ENCODE peak calls at places on chromosomes 16 and 17, in eight cellular contexts. Q is transverse colon, M is prostate gland, Z is SK-N-SH, F is stomach, D is HCT116, V is sigmoid colon, A is spleen. Y is an unnamed sample.

GRCh38 chr17:51000835-51001638 is 119.6 kb downstream of the SPAG9 start:
- DNase-seq in Q (no peak), M (peak), Z (peak), F (no peak), D (peak), V (no peak), A (no peak), Y (peak)

GRCh38 chr16:83727751-83728352 is 79.9 kb upstream of the HSBP1 start:
- DNase-seq in Q (no peak), M (no peak), Z (no peak), F (no peak), D (no peak), V (no peak), A (no peak), Y (no peak)

GRCh38 chr16:11127610-11128195 is 128.3 kb downstream of the SOCS1 start:
- DNase-seq in Q (no peak), M (no peak), Z (no peak), F (no peak), D (no peak), V (no peak), A (no peak), Y (no peak)

GRCh38 chr16:50025544-50025931 is 513 bp downstream of the CNEP1R1 start:
- DNase-seq in Q (peak), M (no peak), Z (no peak), F (no peak), D (no peak), V (no peak), A (no peak), Y (peak)

GRCh38 chr17:61955621-61956020 is 27.8 kb upstream of the INTS2 start:
- DNase-seq in Q (no peak), M (no peak), Z (no peak), F (no peak), D (no peak), V (no peak), A (no peak), Y (no peak)

GRCh38 chr16:648071-648785 is 937 bp upstream of the WDR90 start:
- DNase-seq in Q (peak), M (peak), Z (peak), F (peak), D (no peak), V (no peak), A (no peak), Y (peak)

GRCh38 chr16:4780235-4780634 is 7.9 kb downstream of the SEPTIN12 start:
- DNase-seq in Q (no peak), M (no peak), Z (no peak), F (no peak), D (no peak), V (no peak), A (no peak), Y (no peak)

GRCh38 chr17:48647103-48647963 is 21.2 kb upstream of the HOXB9 start:
- DNase-seq in Q (peak), M (no peak), Z (peak), F (no peak), D (no peak), V (no peak), A (no peak), Y (no peak)

GRCh38 chr17:14840616-14841231 is 424.4 kb downstream of the PMP22 start:
- DNase-seq in Q (no peak), M (no peak), Z (no peak), F (no peak), D (no peak), V (no peak), A (no peak), Y (no peak)

DNA sequence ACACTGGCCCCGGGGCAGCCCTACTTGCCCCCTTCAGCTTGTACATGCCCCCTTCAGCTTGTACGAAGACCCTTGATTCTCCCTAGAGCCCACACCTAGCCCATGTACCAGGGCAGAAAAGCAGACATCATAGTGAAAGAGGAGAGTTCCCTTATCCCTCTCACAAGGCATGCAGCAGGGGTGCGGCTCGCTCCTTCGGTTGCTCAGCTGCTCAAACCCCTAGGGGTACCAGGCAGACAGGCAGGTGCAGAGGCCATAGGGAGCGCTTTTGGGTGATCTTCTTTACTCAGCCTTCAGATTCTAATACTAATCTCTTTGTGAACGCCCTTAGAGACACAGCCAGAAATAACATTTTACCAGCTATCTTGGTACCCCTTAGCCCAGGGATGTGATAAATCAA is 286.3 kb downstream of the NPIPA8 start:
- DNase-seq in Q (no peak), M (no peak), Z (no peak), F (no peak), D (no peak), V (no peak), A (no peak), Y (no peak)
- TF ChIP-seq POLR2AphosphoS5 in Q (no peak), M (no peak), Z (no peak), F (no peak), D (no peak), V (no peak), A (no peak), Y (no peak)

GRCh38 chr16:69926241-69926640 is 24.9 kb upstream of the CLEC18A start:
- DNase-seq in Q (no peak), M (no peak), Z (no peak), F (no peak), D (no peak), V (no peak), A (no peak), Y (no peak)

GRCh38 chr16:69924041-69924775 is 26.9 kb upstream of the CLEC18A start:
- DNase-seq in Q (no peak), M (no peak), Z (no peak), F (no peak), D (no peak), V (no peak), A (no peak), Y (no peak)

GRCh38 chr16:69927056-69927757 is 23.9 kb upstream of the CLEC18A start:
- DNase-seq in Q (no peak), M (no peak), Z (no peak), F (no peak), D (no peak), V (peak), A (no peak), Y (no peak)

GRCh38 chr16:69925311-69925710 is 25.8 kb upstream of the CLEC18A start:
- DNase-seq in Q (no peak), M (no peak), Z (no peak), F (no peak), D (no peak), V (no peak), A (no peak), Y (no peak)

DNA sequence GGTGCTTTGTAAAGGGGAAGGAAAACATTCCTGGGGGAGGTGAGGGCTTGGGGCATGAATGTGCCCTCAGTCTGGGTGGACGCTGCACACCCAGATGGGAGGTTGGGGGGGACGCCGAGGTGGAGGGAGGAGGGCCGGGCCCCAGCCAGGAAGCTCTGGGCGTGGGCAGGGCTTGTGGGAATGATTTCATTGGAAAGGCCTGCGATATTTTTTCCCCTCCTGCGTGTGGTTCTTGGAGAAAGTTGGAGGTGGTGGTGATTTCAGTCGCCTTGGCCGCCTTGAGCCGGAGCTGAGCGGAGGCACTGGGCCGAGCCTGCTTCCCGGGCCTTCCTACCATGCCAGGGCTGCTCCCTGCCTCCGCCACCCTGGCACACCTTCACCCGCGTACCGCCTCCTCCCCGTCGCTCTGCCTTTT is 26.4 kb upstream of the CLEC18A start:
- DNase-seq in Q (no peak), M (no peak), Z (no peak), F (no peak), D (no peak), V (peak), A (no peak), Y (no peak)
- TF ChIP-seq POLR2AphosphoS5 in Q (no peak), M (no peak), Z (no peak), F (no peak), D (no peak), V (no peak), A (peak), Y (no peak)

DNA sequence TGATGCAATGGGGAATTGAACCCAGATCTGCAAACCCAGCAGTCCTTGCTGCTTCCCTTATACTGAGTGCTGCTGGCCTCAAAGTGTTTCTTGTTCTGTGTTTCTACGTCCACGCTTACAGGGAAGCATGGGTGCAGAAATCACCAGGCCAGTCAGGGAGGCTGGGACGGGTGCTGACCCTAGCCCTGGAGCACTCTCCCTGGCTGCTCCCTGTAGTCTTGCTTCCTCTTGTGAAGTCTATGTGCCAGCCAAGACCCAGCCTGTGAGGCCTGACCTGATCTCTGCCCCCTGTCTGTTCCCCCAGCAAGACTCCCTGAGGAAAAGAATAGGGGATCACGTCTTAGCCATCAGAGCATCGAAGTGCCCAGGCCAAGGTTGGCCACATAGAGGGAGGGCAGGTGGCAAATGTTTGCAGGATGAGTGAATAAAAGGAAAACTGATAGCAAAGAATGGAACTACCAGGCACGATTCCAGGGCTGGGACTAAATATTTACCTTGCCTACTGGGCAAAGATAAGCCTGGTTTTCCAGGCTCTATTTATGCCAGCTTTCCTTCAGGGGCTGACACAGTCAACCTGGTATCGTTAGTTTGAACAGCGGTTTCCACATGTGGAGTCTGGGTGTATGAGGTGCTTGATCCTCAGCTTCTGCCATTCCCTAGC is 41.2 kb upstream of the RHOT1 start:
- DNase-seq in Q (peak), M (no peak), Z (no peak), F (peak), D (no peak), V (no peak), A (no peak), Y (no peak)
- TF ChIP-seq POLR2AphosphoS5 in Q (no peak), M (no peak), Z (no peak), F (no peak), D (no peak), V (no peak), A (no peak), Y (no peak)

GRCh38 chr17:10151667-10152496 is 46.5 kb downstream of the GAS7 start:
- DNase-seq in Q (peak), M (no peak), Z (no peak), F (peak), D (no peak), V (peak), A (no peak), Y (no peak)
- TF ChIP-seq POLR2AphosphoS5 in Q (no peak), M (no peak), Z (no peak), F (no peak), D (no peak), V (no peak), A (no peak), Y (no peak)

DNA sequence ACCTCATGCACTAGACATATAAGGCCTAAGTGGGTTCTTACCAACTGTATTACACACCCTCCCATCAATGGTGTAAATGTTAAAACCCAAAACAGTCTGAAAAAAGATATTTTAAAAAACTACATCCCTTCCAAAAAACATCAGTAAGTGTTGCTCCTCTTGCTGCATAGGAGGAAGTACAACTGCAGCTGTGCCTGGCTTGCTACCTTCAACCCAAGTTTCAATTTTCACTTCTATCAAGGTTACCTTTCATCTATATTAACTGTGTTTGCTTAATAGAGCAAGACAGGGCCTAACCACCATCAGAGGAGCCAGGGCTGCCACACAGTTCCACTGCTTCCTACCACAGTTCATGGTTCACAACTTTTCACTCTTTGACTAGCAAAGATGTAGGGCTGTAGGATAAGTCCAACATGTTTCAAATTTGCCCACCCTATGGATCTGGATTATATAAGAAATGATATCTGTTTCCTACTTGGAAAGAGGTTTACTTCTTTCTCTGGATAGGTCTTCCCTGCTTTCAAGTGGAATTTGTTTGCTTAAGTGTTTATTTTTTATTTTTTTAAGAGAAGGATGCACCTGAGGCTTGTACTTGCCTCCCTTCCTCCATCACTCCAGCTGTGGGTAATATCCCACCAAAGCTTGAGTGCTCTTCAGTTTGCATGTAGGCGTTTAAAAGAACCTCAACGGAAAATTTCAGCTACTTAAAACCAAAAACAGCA is 56.7 kb downstream of the GRB7 start:
- DNase-seq in Q (peak), M (no peak), Z (no peak), F (peak), D (no peak), V (no peak), A (peak), Y (no peak)
- TF ChIP-seq POLR2AphosphoS5 in Q (no peak), M (no peak), Z (no peak), F (no peak), D (no peak), V (no peak), A (no peak), Y (no peak)